ENCODE peak calls at places on chromosome 12, in four cellular contexts. E is HepG2, O is K562, K is lower lobe of right lung. T is an unnamed sample. For H3K9me3, the result is how much of the 10 kb centered on the place peaks cover.

GRCh38 chr12:113103756-113104450 is 31.7 kb downstream of the RASAL1 start:
- DNase-seq in O (peak), E (peak), K (peak), T (no peak)

GRCh38 chr12:121036810-121037326 is 2.2 kb downstream of the OASL start:
- DNase-seq in K (peak), O (no peak), E (no peak), T (no peak)

GRCh38 chr12:62922539-62922938 is 12.4 kb downstream of the PPM1H start:
- DNase-seq in K (no peak), E (no peak), O (no peak), T (no peak)

GRCh38 chr12:27437839-27438238 is 8.7 kb upstream of the SMCO2 start:
- DNase-seq in E (no peak), O (no peak), K (no peak), T (no peak)

GRCh38 chr12:105278043-105278697 is 42.2 kb upstream of the APPL2 start:
- DNase-seq in K (no peak), O (no peak), E (peak), T (peak)

GRCh38 chr12:65827827-65828231 is 3.5 kb downstream of the HMGA2 start:
- DNase-seq in O (no peak), K (no peak), E (peak), T (no peak)

GRCh38 chr12:70756118-70756517 is 118.9 kb upstream of the PTPRB start:
- DNase-seq in O (peak), E (no peak), K (no peak), T (no peak)

GRCh38 chr12:95147836-95148235 is 69.4 kb downstream of the FGD6 start:
- DNase-seq in K (no peak), O (no peak), E (peak), T (no peak)

GRCh38 chr12:104360157-104360556 is 56.6 kb downstream of the EID3 start:
- DNase-seq in E (no peak), K (no peak), O (no peak), T (no peak)

GRCh38 chr12:109134186-109134917 is 18.0 kb downstream of the ACACB start:
- DNase-seq in E (no peak), O (peak), K (no peak), T (peak)

GRCh38 chr12:67074072-67074471 is 195.1 kb upstream of the CAND1 start:
- DNase-seq in E (no peak), O (no peak), K (no peak), T (no peak)

GRCh38 chr12:89307665-89308253 is 44.5 kb downstream of the DUSP6 start:
- DNase-seq in E (no peak), K (no peak), O (no peak), T (no peak)

GRCh38 chr12:24748326-24748725 is 200.6 kb downstream of the BCAT1 start:
- DNase-seq in K (no peak), E (no peak), O (no peak), T (no peak)

GRCh38 chr12:115752913-115753726 is 524.4 kb downstream of the MED13L start:
- DNase-seq in E (peak), K (no peak), O (peak), T (peak)

GRCh38 chr12:49040364-49040855 is 20.2 kb downstream of the KMT2D start:
- DNase-seq in O (no peak), E (no peak), K (no peak), T (no peak)

GRCh38 chr12:117105902-117106301 is 6.7 kb upstream of the TESC start:
- DNase-seq in E (peak), O (no peak), K (no peak), T (no peak)

GRCh38 chr12:132305991-132306884 is 23.2 kb downstream of the GALNT9 start:
- DNase-seq in E (no peak), K (peak), O (no peak), T (peak)

GRCh38 chr12:14776236-14776959 is 26.9 kb downstream of the WBP11 start:
- DNase-seq in O (no peak), E (no peak), K (no peak), T (no peak)

GRCh38 chr12:133135747-133136146 is 5.3 kb downstream of the ZNF10 start:
- DNase-seq in O (no peak), E (no peak), K (no peak), T (no peak)

GRCh38 chr12:1591543-1591942 is 2.8 kb downstream of the FBXL14 start:
- DNase-seq in K (no peak), O (no peak), E (no peak), T (no peak)

GRCh38 chr12:112243255-112243965 is 118.0 kb downstream of the TRAFD1 start:
- DNase-seq in K (no peak), E (no peak), O (no peak), T (no peak)

GRCh38 chr12:50986961-50987737 is 34.8 kb downstream of the HIGD1C start:
- DNase-seq in E (peak), O (peak), K (no peak), T (peak)

GRCh38 chr12:88237954-88238353 is 95.8 kb downstream of the TMTC3 start:
- DNase-seq in E (no peak), K (no peak), O (no peak), T (no peak)

GRCh38 chr12:5232291-5232690 is 188.6 kb downstream of the KCNA5 start:
- DNase-seq in E (no peak), O (no peak), K (no peak), T (no peak)

GRCh38 chr12:91381309-91381804 is 198.7 kb upstream of the DCN start:
- DNase-seq in O (no peak), E (no peak), K (no peak), T (no peak)

GRCh38 chr12:70543444-70543843 is 93.8 kb downstream of the PTPRB start:
- DNase-seq in O (no peak), E (peak), K (no peak), T (no peak)

GRCh38 chr12:53427905-53428594 is 4.4 kb downstream of the AMHR2 start:
- DNase-seq in K (no peak), O (no peak), E (no peak), T (no peak)

GRCh38 chr12:24436667-24437066 is 487.2 kb upstream of the SOX5 start:
- DNase-seq in O (no peak), K (no peak), E (no peak), T (peak)

GRCh38 chr12:79373896-79374499 is 316.8 kb downstream of the PAWR start:
- DNase-seq in K (no peak), E (peak), O (peak), T (peak)

GRCh38 chr12:122207391-122207790 is 3.9 kb downstream of the B3GNT4 start:
- DNase-seq in K (no peak), O (no peak), E (no peak), T (no peak)

GRCh38 chr12:98516184-98516873 is 939 bp downstream of the TMPO start:
- DNase-seq in E (peak), O (no peak), K (peak), T (peak)

GRCh38 chr12:94208433-94208921 is 60.1 kb downstream of the PLXNC1 start:
- DNase-seq in K (no peak), O (no peak), E (no peak), T (no peak)

GRCh38 chr12:119061208-119061796 is 80.0 kb downstream of the SRRM4 start:
- DNase-seq in O (peak), E (peak), K (peak), T (peak)

GRCh38 chr12:40122842-40123241 is 17.0 kb upstream of the SLC2A13 start:
- DNase-seq in O (no peak), E (no peak), K (no peak), T (no peak)

GRCh38 chr12:49705479-49706267 is 1.5 kb downstream of the FMNL3 start:
- DNase-seq in K (peak), O (no peak), E (peak), T (no peak)

GRCh38 chr12:108649668-108650067 is 16.0 kb upstream of the SELPLG start:
- DNase-seq in O (no peak), E (no peak), K (no peak), T (no peak)

GRCh38 chr12:27455589-27455988 is 9.1 kb downstream of the SMCO2 start:
- DNase-seq in O (no peak), K (no peak), E (no peak), T (no peak)

GRCh38 chr12:67148265-67148664 is 120.9 kb upstream of the CAND1 start:
- DNase-seq in O (no peak), E (no peak), K (no peak), T (no peak)

GRCh38 chr12:76106631-76107030 is 22.1 kb upstream of the NAP1L1 start:
- DNase-seq in O (no peak), K (no peak), E (no peak), T (no peak)

GRCh38 chr12:20272801-20273200 is 95.5 kb upstream of the PDE3A start:
- DNase-seq in E (no peak), O (no peak), K (no peak), T (no peak)

GRCh38 chr12:6950401-6950801 is 755 bp upstream of the PTPN6 start:
- DNase-seq in O (no peak), K (peak), E (no peak), T (peak)
- TF ChIP-seq CTCF in O (peak), K (peak), E (peak), T (peak)

GRCh38 chr12:34209259-34209835 is 187.1 kb downstream of the ALG10 start:
- DNase-seq in E (no peak), K (no peak), O (no peak), T (no peak)

GRCh38 chr12:34210689-34211530 is 188.6 kb downstream of the ALG10 start:
- DNase-seq in E (no peak), O (no peak), K (no peak), T (no peak)

GRCh38 chr12:34207858-34208257 is 185.6 kb downstream of the ALG10 start:
- DNase-seq in O (no peak), E (no peak), K (no peak), T (no peak)

GRCh38 chr12:34208331-34209258 is 186.3 kb downstream of the ALG10 start:
- DNase-seq in E (no peak), K (no peak), O (no peak), T (no peak)

GRCh38 chr12:34210183-34210582 is 187.9 kb downstream of the ALG10 start:
- DNase-seq in E (no peak), O (no peak), K (no peak), T (no peak)
- H3K9me3 ChIP-seq in E (under half), O (under half), K (under half), T (under half)

GRCh38 chr12:52305921-52306705 is 14.8 kb upstream of the KRT81 start:
- DNase-seq in O (no peak), K (no peak), E (no peak), T (no peak)
- TF ChIP-seq CTCF in O (no peak), K (no peak), E (peak), T (peak)

GRCh38 chr12:129790331-129790730 is 113.5 kb downstream of the TMEM132D start:
- DNase-seq in K (no peak), E (no peak), O (no peak), T (no peak)

GRCh38 chr12:129789921-129790320 is 113.9 kb downstream of the TMEM132D start:
- DNase-seq in E (no peak), K (no peak), O (no peak), T (no peak)

GRCh38 chr12:129790930-129791329 is 112.9 kb downstream of the TMEM132D start:
- DNase-seq in E (no peak), O (no peak), K (no peak), T (no peak)

GRCh38 chr12:129788506-129788905 is 115.3 kb downstream of the TMEM132D start:
- DNase-seq in E (no peak), K (no peak), O (no peak), T (no peak)
- H3K9me3 ChIP-seq in E (under half), K (under half), O (under half), T (under half)

GRCh38 chr12:59839514-59839913 is 243.7 kb downstream of the SLC16A7 start:
- DNase-seq in K (no peak), O (no peak), E (no peak), T (no peak)

GRCh38 chr12:59833408-59833807 is 237.6 kb downstream of the SLC16A7 start:
- DNase-seq in O (no peak), K (no peak), E (no peak), T (no peak)

GRCh38 chr12:59834659-59835474 is 239.0 kb downstream of the SLC16A7 start:
- DNase-seq in E (peak), K (no peak), O (peak), T (peak)
- TF ChIP-seq CTCF in E (no peak), K (peak), O (no peak), T (peak)

DNA sequence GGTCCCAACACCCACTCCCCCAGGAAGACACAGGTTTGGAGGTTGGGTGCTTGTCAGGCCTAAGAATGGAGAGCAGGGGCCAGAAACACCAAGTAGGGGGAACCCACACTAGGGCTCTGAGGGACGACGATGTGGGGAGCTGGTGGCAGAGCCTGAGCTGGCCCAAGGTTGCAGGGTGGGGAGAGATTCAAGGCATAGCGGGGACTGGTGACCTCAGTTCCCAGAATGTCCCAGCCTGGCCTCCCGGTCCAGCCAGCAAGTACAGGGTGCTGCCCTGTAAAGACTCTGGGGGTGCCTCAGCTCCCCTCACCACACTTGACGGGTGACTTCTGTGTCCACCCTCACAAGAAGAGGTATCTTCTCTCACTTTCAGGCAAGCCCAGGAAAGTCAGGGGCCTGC is 86.7 kb downstream of the ALG10 start:
- DNase-seq in O (no peak), E (no peak), K (no peak), T (no peak)
- H3K9me3 ChIP-seq in O (under half), E (under half), K (under half), T (under half)

DNA sequence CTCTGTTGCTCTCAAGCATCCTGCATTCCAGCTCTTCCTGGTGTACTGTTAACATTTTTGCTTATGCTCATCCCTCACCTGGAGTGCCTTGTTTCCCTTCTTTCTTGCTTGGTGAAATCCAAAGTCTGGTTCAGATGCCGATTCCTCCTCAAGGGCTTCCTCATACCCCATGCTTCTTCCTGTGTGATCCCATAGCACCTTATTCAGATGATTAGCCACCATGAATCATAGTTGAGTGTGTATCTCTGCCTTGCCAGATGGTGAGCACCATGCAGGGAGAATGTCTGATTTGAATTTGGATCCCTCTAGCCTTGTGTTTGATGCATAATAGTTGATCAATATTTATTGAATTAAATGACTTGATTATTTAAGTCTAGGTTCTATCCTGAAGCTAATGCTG is 39.4 kb upstream of the ANO4 start:
- DNase-seq in K (no peak), O (no peak), E (no peak), T (no peak)
- TF ChIP-seq CTCF in K (no peak), O (no peak), E (no peak), T (no peak)

GRCh38 chr12:34163443-34163842 is 141.1 kb downstream of the ALG10 start:
- DNase-seq in K (no peak), O (no peak), E (no peak), T (no peak)

DNA sequence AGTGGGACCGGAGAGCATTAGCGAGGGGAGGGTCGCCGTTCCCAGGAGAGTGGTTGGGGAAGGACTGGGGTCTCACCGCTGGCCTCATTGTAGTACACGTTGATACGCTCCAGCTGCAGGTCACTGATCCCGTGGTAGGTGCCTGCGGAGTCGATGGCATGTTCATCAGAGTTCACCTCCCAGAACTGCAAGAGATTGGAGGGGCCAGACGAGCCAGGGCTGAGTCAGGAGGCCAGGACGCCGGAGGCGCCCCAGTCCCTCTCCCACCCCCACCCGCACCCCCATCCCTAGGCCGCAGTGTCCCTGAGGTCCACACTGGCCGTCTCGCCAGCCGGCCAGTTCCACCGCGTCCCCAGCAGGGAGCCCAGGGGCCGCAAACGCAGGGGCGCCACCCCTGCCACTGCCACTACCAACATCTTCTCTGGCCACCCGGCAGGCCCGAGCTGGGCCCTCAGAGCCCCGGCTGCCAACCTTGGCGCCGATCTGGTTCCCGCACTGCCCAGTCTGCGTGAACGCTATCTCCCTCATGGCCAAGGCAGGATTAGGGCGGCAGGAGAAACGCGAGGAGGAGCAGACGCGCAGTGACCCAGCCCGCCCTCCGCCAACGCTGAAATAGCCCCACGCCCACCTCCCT is 144.2 kb downstream of the ALG10 start:
- DNase-seq in K (no peak), E (no peak), O (no peak), T (no peak)
- H3K9me3 ChIP-seq in K (under half), E (under half), O (under half), T (under half)

DNA sequence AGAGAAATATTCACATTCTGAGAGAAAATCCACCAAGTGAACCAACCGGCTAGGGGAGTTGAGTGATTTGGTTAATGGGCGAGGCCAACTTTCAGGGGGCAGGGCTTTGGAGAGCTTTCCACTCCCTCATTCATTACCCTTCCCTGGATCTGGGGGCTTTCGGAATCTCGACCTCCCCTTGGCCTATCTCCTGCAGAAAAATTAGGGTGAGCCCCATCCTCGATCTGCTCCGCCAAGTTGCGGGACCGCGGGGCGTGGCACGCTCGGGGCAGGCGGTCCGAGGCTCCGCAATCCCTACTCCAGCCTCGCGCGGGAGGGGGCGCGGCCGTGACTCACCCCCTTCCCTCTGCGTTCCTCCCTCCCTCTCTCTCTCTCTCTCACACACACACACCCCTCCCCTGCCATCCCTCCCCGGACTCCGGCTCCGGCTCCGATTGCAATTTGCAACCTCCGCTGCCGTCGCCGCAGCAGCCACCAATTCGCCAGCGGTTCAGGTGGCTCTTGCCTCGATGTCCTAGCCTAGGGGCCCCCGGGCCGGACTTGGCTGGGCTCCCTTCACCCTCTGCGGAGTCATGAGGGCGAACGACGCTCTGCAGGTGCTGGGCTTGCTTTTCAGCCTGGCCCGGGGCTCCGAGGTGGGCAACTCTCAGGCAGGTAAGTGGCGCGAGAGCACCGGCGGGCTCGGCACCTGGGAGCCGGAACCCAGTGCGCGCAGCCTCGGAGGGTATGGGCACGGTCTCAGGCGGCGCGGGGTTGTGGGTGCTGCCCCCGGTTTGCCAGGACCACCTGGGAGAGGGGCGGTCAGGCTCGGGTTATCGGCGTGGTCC is at the start of gene ERBB3:
- DNase-seq in E (peak), K (peak), O (peak), T (peak)
- TF ChIP-seq CTCF in E (peak), K (no peak), O (no peak), T (no peak)

GRCh38 chr12:43154498-43155045 is 397.4 kb downstream of the ADAMTS20 start:
- DNase-seq in E (no peak), O (no peak), K (no peak), T (no peak)
- H3K9me3 ChIP-seq in E (under half), O (under half), K (under half), T (under half)

T was measured in Caco-2.